ENCODE peak calls at places on chromosomes 4 and X, in six cellular contexts. S, U, D, E, J and M are unnamed samples.

GRCh38 chr4:5030152-5030668 is 11.0 kb upstream of the CYTL1 start:
- DNase-seq in S (no peak), U (no peak), D (no peak), E (no peak), J (no peak), M (no peak)

GRCh38 chr4:3746701-3747581 is 19.2 kb upstream of the ADRA2C start:
- DNase-seq in S (no peak), U (peak), D (no peak), E (no peak), J (peak), M (no peak)

GRCh38 chrX:41352329-41352801 is 18.4 kb downstream of the DDX3X start:
- DNase-seq in S (no peak), U (no peak), D (no peak), E (no peak), J (no peak), M (no peak)

GRCh38 chrX:3962511-3963350 is 249.3 kb upstream of the PRKX start:
- DNase-seq in S (no peak), U (peak), D (no peak), E (peak), J (no peak), M (no peak)

GRCh38 chr4:175263537-175263936 is 345.4 kb downstream of the ADAM29 start:
- DNase-seq in S (no peak), U (no peak), D (no peak), E (no peak), J (no peak), M (no peak)

GRCh38 chrX:101080326-101080725 is 1.6 kb downstream of the TMEM35A start:
- DNase-seq in S (no peak), U (no peak), D (no peak), E (no peak), J (no peak), M (no peak)

GRCh38 chr4:126526335-126526734 is 1106.4 kb upstream of the INTU start:
- DNase-seq in S (no peak), U (no peak), D (no peak), E (no peak), J (no peak), M (no peak)

GRCh38 chr4:123183308-123183707 is 213.3 kb upstream of the SPRY1 start:
- DNase-seq in S (no peak), U (no peak), D (no peak), E (no peak), J (no peak), M (no peak)

GRCh38 chrX:101210630-101211029 is 9.0 kb upstream of the DRP2 start:
- DNase-seq in S (no peak), U (no peak), D (no peak), E (no peak), J (no peak), M (no peak)

GRCh38 chr4:110197421-110198398 is 705 bp downstream of the ELOVL6 start:
- DNase-seq in S (peak), U (peak), D (peak), E (peak), J (no peak), M (no peak)

GRCh38 chrX:33138677-33139249 is 72.6 kb downstream of the DMD start:
- DNase-seq in S (no peak), U (peak), D (no peak), E (no peak), J (no peak), M (no peak)

GRCh38 chr4:13535708-13536361 is 8.5 kb downstream of the NKX3-2 start:
- DNase-seq in S (no peak), U (no peak), D (no peak), E (no peak), J (no peak), M (no peak)

GRCh38 chr4:75126058-75126457 is 193.1 kb downstream of the PARM1 start:
- DNase-seq in S (no peak), U (no peak), D (no peak), E (no peak), J (no peak), M (no peak)

GRCh38 chr4:184261246-184261645 is 43.6 kb upstream of the ENPP6 start:
- DNase-seq in S (peak), U (no peak), D (no peak), E (no peak), J (no peak), M (no peak)

GRCh38 chr4:1204286-1204827 is 32.0 kb upstream of the SPON2 start:
- DNase-seq in S (peak), U (no peak), D (no peak), E (no peak), J (no peak), M (no peak)

GRCh38 chr4:73068496-73069337 is 799 bp downstream of the COX18 start:
- DNase-seq in S (peak), U (peak), D (peak), E (peak), J (no peak), M (no peak)

GRCh38 chr4:82710202-82710929 is 88.2 kb downstream of the SCD5 start:
- DNase-seq in S (no peak), U (no peak), D (no peak), E (peak), J (no peak), M (no peak)

GRCh38 chr4:82851902-82852750 is 38.8 kb downstream of the SEC31A start:
- DNase-seq in S (no peak), U (peak), D (peak), E (no peak), J (no peak), M (no peak)

GRCh38 chrX:45363596-45363995 is 162.9 kb upstream of the DIPK2B start:
- DNase-seq in S (no peak), U (no peak), D (no peak), E (no peak), J (no peak), M (no peak)

GRCh38 chrX:33817266-33817665 is 314.8 kb downstream of the FAM47A start:
- DNase-seq in S (no peak), U (no peak), D (no peak), E (no peak), J (no peak), M (no peak)

GRCh38 chrX:19514791-19515614 is at the start of gene MAP3K15:
- DNase-seq in S (peak), U (peak), D (no peak), E (peak), J (peak), M (no peak)

GRCh38 chr4:122798101-122798500 is 28.5 kb upstream of the FGF2 start:
- DNase-seq in S (peak), U (peak), D (peak), E (no peak), J (no peak), M (no peak)

GRCh38 chr4:153651041-153651960 is 32.8 kb upstream of the TLR2 start:
- DNase-seq in S (no peak), U (no peak), D (no peak), E (no peak), J (no peak), M (no peak)

GRCh38 chr4:7135389-7135746 is 57.0 kb upstream of the SORCS2 start:
- DNase-seq in S (no peak), U (no peak), D (peak), E (no peak), J (no peak), M (no peak)

GRCh38 chr4:141131738-141132688 is 1.3 kb downstream of the RNF150 start:
- DNase-seq in S (peak), U (no peak), D (no peak), E (peak), J (peak), M (peak)

GRCh38 chr4:141134051-141134450 is 782 bp upstream of the RNF150 start:
- DNase-seq in S (no peak), U (peak), D (peak), E (no peak), J (no peak), M (no peak)

GRCh38 chr4:141134586-141134985 is 1.3 kb upstream of the RNF150 start:
- DNase-seq in S (no peak), U (no peak), D (no peak), E (no peak), J (no peak), M (no peak)

GRCh38 chr4:141132689-141133145 is 552 bp downstream of the RNF150 start:
- DNase-seq in S (peak), U (no peak), D (no peak), E (peak), J (peak), M (no peak)

GRCh38 chr4:141133146-141134006 is at the start of gene RNF150:
- DNase-seq in S (peak), U (peak), D (peak), E (peak), J (peak), M (peak)
- TF ChIP-seq CTCF in S (no peak), U (peak), D (peak), E (peak), J (peak), M (peak)

GRCh38 chrX:155148724-155149537 is 67.3 kb upstream of the VBP1 start:
- DNase-seq in S (peak), U (peak), D (peak), E (peak), J (no peak), M (no peak)
- TF ChIP-seq CTCF in S (no peak), U (peak), D (peak), E (peak), J (peak), M (no peak)

GRCh38 chrX:99857455-99857854 is 552.6 kb downstream of the PCDH19 start:
- DNase-seq in S (no peak), U (no peak), D (no peak), E (no peak), J (no peak), M (no peak)
- TF ChIP-seq CTCF in S (no peak), U (no peak), D (no peak), E (peak), J (no peak), M (no peak)

GRCh38 chrX:63761639-63762038 is 23.4 kb downstream of the ARHGEF9 start:
- DNase-seq in S (no peak), U (no peak), D (no peak), E (no peak), J (no peak), M (no peak)
- TF ChIP-seq CTCF in S (no peak), U (no peak), D (no peak), E (peak), J (peak), M (no peak)

DNA sequence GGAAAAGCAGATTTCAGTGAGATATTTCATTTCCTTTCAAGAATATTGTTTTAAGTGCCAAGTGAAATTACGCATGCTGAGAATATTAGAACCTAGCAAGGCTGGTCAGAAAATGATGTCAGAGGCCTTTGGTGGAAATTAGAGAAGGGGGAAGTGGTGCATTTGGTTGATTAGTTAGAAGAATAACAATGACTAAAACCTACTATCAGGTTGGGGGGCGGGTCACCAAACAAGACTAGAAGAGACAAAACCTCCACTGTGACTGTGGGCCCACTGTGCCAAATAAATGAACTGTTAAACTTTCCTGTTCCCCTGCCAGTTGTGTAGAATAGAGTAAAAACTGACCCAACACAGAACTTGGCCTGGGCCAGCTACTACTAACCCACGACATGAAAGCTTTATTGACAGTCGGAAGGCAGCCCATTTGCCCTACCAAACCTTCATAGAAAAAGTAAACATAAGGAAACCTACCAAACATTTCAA is 2.9 kb downstream of the RAPGEF2 start:
- DNase-seq in S (no peak), U (no peak), D (no peak), E (no peak), J (no peak), M (no peak)
- TF ChIP-seq CTCF in S (no peak), U (no peak), D (no peak), E (no peak), J (no peak), M (no peak)

DNA sequence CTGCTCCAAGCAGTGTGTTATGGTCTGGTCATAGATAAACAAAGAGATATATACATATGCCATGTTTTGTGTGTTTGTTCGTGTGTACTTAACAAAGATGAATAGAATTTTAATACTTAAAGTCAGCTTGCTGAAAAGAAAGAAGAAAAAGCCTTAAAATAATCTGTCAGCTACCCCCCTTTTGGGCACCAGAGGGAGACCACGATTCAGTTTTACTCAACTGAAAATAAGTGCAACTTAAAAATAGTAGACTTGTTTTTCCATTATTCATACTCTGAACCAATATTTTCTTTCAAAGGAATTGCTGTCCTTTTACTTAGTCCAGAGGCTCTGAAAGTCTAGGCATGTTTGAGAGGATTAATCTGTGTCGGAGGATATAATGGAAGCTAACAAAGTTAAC is 181.7 kb upstream of the AGTR2 start:
- DNase-seq in S (no peak), U (peak), D (no peak), E (no peak), J (no peak), M (no peak)
- TF ChIP-seq CTCF in S (no peak), U (peak), D (no peak), E (peak), J (no peak), M (no peak)

DNA sequence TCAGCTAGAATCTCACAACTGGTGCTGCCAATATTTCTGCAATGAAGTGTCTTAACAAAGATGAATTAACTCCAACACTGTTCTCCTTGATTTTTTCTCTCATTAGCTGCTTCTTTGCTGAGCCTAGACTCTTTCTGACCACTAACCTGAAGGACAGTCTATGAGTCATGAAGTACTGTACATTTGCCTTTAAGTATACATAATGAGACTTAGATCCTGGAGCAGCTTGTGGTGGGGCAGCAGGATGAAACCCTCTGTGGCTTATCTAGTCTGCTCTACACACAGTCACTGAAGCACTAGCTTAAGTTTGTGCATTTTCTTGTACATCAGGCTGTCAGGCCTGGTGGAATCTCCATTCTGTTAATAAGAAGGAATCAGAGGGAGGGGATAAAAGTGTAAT is 307.4 kb upstream of the SMIM31 start:
- DNase-seq in S (no peak), U (no peak), D (no peak), E (no peak), J (no peak), M (no peak)
- TF ChIP-seq CTCF in S (no peak), U (no peak), D (no peak), E (no peak), J (no peak), M (no peak)

GRCh38 chrX:49878834-49879655 is at the start of gene USP27X:
- DNase-seq in S (peak), U (peak), D (peak), E (peak), J (peak), M (peak)
- TF ChIP-seq CTCF in S (no peak), U (peak), D (peak), E (peak), J (peak), M (peak)

DNA sequence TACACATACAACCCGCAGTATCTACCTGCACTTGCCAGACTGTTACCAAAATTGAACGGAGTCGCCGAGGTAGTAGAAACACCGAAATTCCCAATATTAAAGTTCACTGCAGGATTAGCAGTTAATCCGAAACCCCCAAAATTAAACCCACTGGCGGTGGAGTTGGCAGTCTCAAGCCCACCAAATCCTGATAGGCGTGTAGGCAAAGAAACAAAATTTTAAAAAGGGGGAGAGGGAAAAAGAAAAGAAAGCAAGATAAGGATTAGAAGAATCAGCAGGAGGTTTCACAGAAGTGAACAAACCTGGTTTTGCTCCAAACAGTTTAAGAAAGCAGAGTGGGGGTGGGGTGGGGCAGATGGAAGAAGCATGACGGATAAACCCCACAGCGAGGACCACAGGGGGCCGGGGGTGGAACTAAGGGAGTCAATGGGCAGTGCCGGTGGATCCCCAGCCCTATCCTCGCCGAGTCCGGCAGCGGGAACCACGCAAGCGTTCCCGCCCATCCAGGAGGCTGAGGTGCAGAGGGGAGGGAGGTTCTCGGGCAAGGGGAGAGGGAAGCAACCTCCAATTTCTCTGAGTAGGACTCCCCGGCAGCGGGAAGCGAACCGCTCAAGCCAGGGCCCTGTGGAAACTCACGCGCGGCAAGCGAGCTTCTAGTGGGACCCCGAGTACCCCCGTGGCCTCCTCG is 599 bp downstream of the NUP54 start:
- DNase-seq in S (peak), U (peak), D (peak), E (peak), J (peak), M (peak)
- TF ChIP-seq CTCF in S (no peak), U (no peak), D (no peak), E (no peak), J (no peak), M (no peak)